ENCODE peak calls at places on chromosomes 6 and 20, in five cellular contexts. One of them, this sample, is unnamed.

GRCh38 chr20:59680148-59680650 is 75.9 kb downstream of the PHACTR3 start:
- DNase-seq in brain microvascular endothelial cell: no peak
- DNase-seq in OCI-LY7: no peak
- DNase-seq in testis: no peak
- DNase-seq in PC-3: no peak
- DNase-seq in this sample: no peak

GRCh38 chr6:108560463-108561308 is at the start of gene FOXO3:
- DNase-seq in brain microvascular endothelial cell: peak
- DNase-seq in OCI-LY7: peak
- DNase-seq in testis: peak
- DNase-seq in PC-3: peak
- DNase-seq in this sample: peak

GRCh38 chr6:146190581-146190980 is 161.7 kb downstream of the GRM1 start:
- DNase-seq in brain microvascular endothelial cell: no peak
- DNase-seq in OCI-LY7: no peak
- DNase-seq in testis: no peak
- DNase-seq in PC-3: no peak
- DNase-seq in this sample: no peak

GRCh38 chr20:32451682-32452461 is 93.7 kb downstream of the ASXL1 start:
- DNase-seq in brain microvascular endothelial cell: no peak
- DNase-seq in OCI-LY7: no peak
- DNase-seq in testis: no peak
- DNase-seq in PC-3: no peak
- DNase-seq in this sample: no peak

GRCh38 chr20:32767418-32768198 is 5.4 kb downstream of the DNMT3B start:
- DNase-seq in brain microvascular endothelial cell: no peak
- DNase-seq in OCI-LY7: no peak
- DNase-seq in testis: peak
- DNase-seq in PC-3: no peak
- DNase-seq in this sample: no peak

GRCh38 chr6:57262901-57263694 is 41.0 kb upstream of the RAB23 start:
- DNase-seq in brain microvascular endothelial cell: peak
- DNase-seq in OCI-LY7: no peak
- DNase-seq in testis: no peak
- DNase-seq in PC-3: peak
- DNase-seq in this sample: no peak

GRCh38 chr6:85002847-85003246 is 238.4 kb upstream of the TBX18 start:
- DNase-seq in brain microvascular endothelial cell: no peak
- DNase-seq in OCI-LY7: no peak
- DNase-seq in testis: no peak
- DNase-seq in PC-3: no peak
- DNase-seq in this sample: no peak

GRCh38 chr6:108294787-108295625 is at the start of gene AFG1L:
- DNase-seq in brain microvascular endothelial cell: peak
- DNase-seq in OCI-LY7: peak
- DNase-seq in testis: peak
- DNase-seq in PC-3: peak
- DNase-seq in this sample: peak

GRCh38 chr6:1129141-1129540 is 182.8 kb upstream of the FOXQ1 start:
- DNase-seq in brain microvascular endothelial cell: no peak
- DNase-seq in OCI-LY7: no peak
- DNase-seq in testis: no peak
- DNase-seq in PC-3: no peak
- DNase-seq in this sample: no peak

GRCh38 chr20:59765599-59766177 is 161.3 kb downstream of the PHACTR3 start:
- DNase-seq in brain microvascular endothelial cell: no peak
- DNase-seq in OCI-LY7: peak
- DNase-seq in testis: peak
- DNase-seq in PC-3: peak
- DNase-seq in this sample: no peak

GRCh38 chr6:113347420-113347819 is 509.7 kb upstream of the MARCKS start:
- DNase-seq in brain microvascular endothelial cell: peak
- DNase-seq in OCI-LY7: no peak
- DNase-seq in testis: no peak
- DNase-seq in PC-3: peak
- DNase-seq in this sample: no peak

GRCh38 chr20:19784511-19785172 is 26.6 kb downstream of the RIN2 start:
- DNase-seq in brain microvascular endothelial cell: peak
- DNase-seq in OCI-LY7: peak
- DNase-seq in testis: peak
- DNase-seq in PC-3: peak
- DNase-seq in this sample: peak

GRCh38 chr20:1930165-1930564 is 35.0 kb downstream of the SIRPA start:
- DNase-seq in brain microvascular endothelial cell: no peak
- DNase-seq in OCI-LY7: no peak
- DNase-seq in testis: no peak
- DNase-seq in PC-3: peak
- DNase-seq in this sample: no peak

GRCh38 chr6:112466378-112467151 is 119.4 kb downstream of the RFPL4B start:
- DNase-seq in brain microvascular endothelial cell: peak
- DNase-seq in OCI-LY7: no peak
- DNase-seq in testis: no peak
- DNase-seq in PC-3: peak
- DNase-seq in this sample: no peak

GRCh38 chr6:11217360-11218076 is 14.9 kb downstream of the NEDD9 start:
- DNase-seq in brain microvascular endothelial cell: no peak
- DNase-seq in OCI-LY7: no peak
- DNase-seq in testis: no peak
- DNase-seq in PC-3: peak
- DNase-seq in this sample: no peak

GRCh38 chr20:13684566-13685222 is 46.0 kb upstream of the TASP1 start:
- DNase-seq in brain microvascular endothelial cell: no peak
- DNase-seq in OCI-LY7: peak
- DNase-seq in testis: no peak
- DNase-seq in PC-3: no peak
- DNase-seq in this sample: no peak

GRCh38 chr6:21780601-21781000 is 187.1 kb downstream of the SOX4 start:
- DNase-seq in brain microvascular endothelial cell: no peak
- DNase-seq in OCI-LY7: no peak
- DNase-seq in testis: no peak
- DNase-seq in PC-3: no peak
- DNase-seq in this sample: no peak

GRCh38 chr20:22949710-22950109 is 85.4 kb upstream of the SSTR4 start:
- DNase-seq in brain microvascular endothelial cell: peak
- DNase-seq in OCI-LY7: no peak
- DNase-seq in testis: no peak
- DNase-seq in PC-3: peak
- DNase-seq in this sample: no peak

GRCh38 chr6:73203098-73203497 is 22.2 kb downstream of the KHDC1L start:
- DNase-seq in brain microvascular endothelial cell: no peak
- DNase-seq in OCI-LY7: no peak
- DNase-seq in testis: no peak
- DNase-seq in PC-3: peak
- DNase-seq in this sample: no peak

GRCh38 chr6:14582731-14583130 is 465.2 kb downstream of the CD83 start:
- DNase-seq in brain microvascular endothelial cell: no peak
- DNase-seq in OCI-LY7: no peak
- DNase-seq in testis: no peak
- DNase-seq in PC-3: no peak
- DNase-seq in this sample: no peak

GRCh38 chr6:159838020-159838744 is 38.1 kb downstream of the PNLDC1 start:
- DNase-seq in brain microvascular endothelial cell: no peak
- DNase-seq in OCI-LY7: no peak
- DNase-seq in testis: no peak
- DNase-seq in PC-3: no peak
- DNase-seq in this sample: no peak

GRCh38 chr6:155444120-155444917 is 11.3 kb downstream of the NOX3 start:
- DNase-seq in brain microvascular endothelial cell: peak
- DNase-seq in OCI-LY7: no peak
- DNase-seq in testis: no peak
- DNase-seq in PC-3: peak
- DNase-seq in this sample: no peak

GRCh38 chr20:25706793-25707192 is 10.1 kb upstream of the ZNF337 start:
- DNase-seq in brain microvascular endothelial cell: no peak
- DNase-seq in OCI-LY7: no peak
- DNase-seq in testis: no peak
- DNase-seq in PC-3: no peak
- DNase-seq in this sample: no peak

GRCh38 chr6:163923658-163924411 is 509.3 kb downstream of the QKI start:
- DNase-seq in brain microvascular endothelial cell: no peak
- DNase-seq in OCI-LY7: no peak
- DNase-seq in testis: no peak
- DNase-seq in PC-3: no peak
- DNase-seq in this sample: no peak

GRCh38 chr6:22322103-22322882 is 25.5 kb upstream of the PRL start:
- DNase-seq in brain microvascular endothelial cell: no peak
- DNase-seq in OCI-LY7: no peak
- DNase-seq in testis: no peak
- DNase-seq in PC-3: no peak
- DNase-seq in this sample: no peak

GRCh38 chr20:2542361-2542760 is 6.0 kb downstream of the TMC2 start:
- DNase-seq in brain microvascular endothelial cell: no peak
- DNase-seq in OCI-LY7: no peak
- DNase-seq in testis: no peak
- DNase-seq in PC-3: no peak
- DNase-seq in this sample: no peak

GRCh38 chr6:55798571-55798970 is 76.8 kb downstream of the BMP5 start:
- DNase-seq in brain microvascular endothelial cell: no peak
- DNase-seq in OCI-LY7: no peak
- DNase-seq in testis: no peak
- DNase-seq in PC-3: peak
- DNase-seq in this sample: no peak

GRCh38 chr6:158697798-158698197 is 47.9 kb downstream of the SYTL3 start:
- DNase-seq in brain microvascular endothelial cell: no peak
- DNase-seq in OCI-LY7: no peak
- DNase-seq in testis: no peak
- DNase-seq in PC-3: no peak
- DNase-seq in this sample: no peak

DNA sequence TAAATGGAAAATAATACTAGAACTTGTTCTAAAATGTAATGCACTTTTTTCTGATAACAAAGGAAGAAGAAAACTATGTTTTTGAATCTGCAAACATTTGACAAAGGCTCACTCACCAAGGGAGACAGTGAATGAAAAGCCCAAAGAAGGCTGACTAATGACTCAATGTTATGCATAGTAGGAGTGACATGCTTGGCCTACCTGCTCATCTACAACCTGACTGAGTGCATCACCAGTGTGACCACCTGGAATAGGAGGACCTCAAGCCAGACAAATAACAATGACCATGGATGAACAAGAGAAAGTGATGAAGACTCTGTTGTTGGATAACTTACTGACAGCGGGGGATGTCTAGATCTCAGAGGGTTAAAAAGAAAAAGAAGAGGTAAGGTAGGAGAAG is 157.2 kb downstream of the SIM1 start:
- DNase-seq in brain microvascular endothelial cell: no peak
- DNase-seq in OCI-LY7: no peak
- DNase-seq in testis: no peak
- DNase-seq in PC-3: peak
- DNase-seq in this sample: no peak
- H3K27ac ChIP-seq in brain microvascular endothelial cell: no peak
- H3K27ac ChIP-seq in OCI-LY7: no peak
- H3K27ac ChIP-seq in testis: no peak
- H3K27ac ChIP-seq in PC-3: no peak
- H3K27ac ChIP-seq in this sample: no peak

DNA sequence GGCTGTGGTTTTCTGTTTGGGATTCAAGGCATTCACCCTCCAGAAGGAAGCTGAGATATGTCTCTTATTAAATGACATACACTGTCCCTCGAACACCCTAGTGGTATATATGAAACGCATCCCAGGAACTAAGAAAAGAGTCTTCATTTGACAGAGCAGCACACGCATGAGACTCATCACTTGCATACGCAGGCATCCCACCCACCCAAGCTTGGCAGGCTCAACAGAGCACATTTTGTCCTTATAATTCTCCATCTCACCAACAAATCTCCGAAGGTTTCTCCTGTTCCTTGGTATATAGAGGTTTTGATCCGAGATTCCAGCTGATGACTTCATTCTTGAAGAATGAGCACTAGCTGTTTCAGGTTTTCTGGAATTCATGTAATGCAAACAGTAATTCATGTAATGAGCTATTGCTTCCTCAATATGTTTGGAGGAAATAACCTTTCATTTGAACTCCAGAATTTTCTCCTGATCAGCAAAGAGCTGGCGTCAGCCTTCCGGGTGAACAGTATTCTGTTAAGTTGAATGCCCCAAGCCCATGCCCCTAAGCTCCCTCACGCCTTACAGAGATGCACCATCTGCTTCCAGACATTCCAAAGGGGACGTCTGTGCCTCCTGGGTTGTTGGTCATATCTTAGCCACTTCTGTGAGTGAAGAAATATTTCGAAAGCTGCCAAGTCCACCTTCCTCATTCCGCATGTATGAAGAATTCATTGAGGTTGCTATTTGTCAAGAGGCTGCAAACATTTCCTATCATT is 66.0 kb upstream of the CDH4 start:
- DNase-seq in brain microvascular endothelial cell: peak
- DNase-seq in OCI-LY7: no peak
- DNase-seq in testis: no peak
- DNase-seq in PC-3: peak
- DNase-seq in this sample: no peak
- TF ChIP-seq CTCF in brain microvascular endothelial cell: peak
- TF ChIP-seq CTCF in OCI-LY7: no peak
- TF ChIP-seq CTCF in testis: no peak
- TF ChIP-seq CTCF in PC-3: no peak
- TF ChIP-seq CTCF in this sample: no peak

GRCh38 chr6:39926668-39927067 is 7.6 kb downstream of the MOCS1 start:
- DNase-seq in brain microvascular endothelial cell: no peak
- DNase-seq in OCI-LY7: no peak
- DNase-seq in testis: no peak
- DNase-seq in PC-3: no peak
- DNase-seq in this sample: no peak
- H3K27ac ChIP-seq in brain microvascular endothelial cell: no peak
- H3K27ac ChIP-seq in OCI-LY7: no peak
- H3K27ac ChIP-seq in testis: no peak
- H3K27ac ChIP-seq in PC-3: no peak
- H3K27ac ChIP-seq in this sample: no peak

GRCh38 chr6:37362101-37362823 is 8.5 kb downstream of the RNF8 start:
- DNase-seq in brain microvascular endothelial cell: no peak
- DNase-seq in OCI-LY7: no peak
- DNase-seq in testis: no peak
- DNase-seq in PC-3: no peak
- DNase-seq in this sample: no peak

GRCh38 chr6:37367557-37367956 is 13.8 kb downstream of the RNF8 start:
- DNase-seq in brain microvascular endothelial cell: no peak
- DNase-seq in OCI-LY7: no peak
- DNase-seq in testis: no peak
- DNase-seq in PC-3: peak
- DNase-seq in this sample: no peak

GRCh38 chr6:37366910-37367309 is 13.1 kb downstream of the RNF8 start:
- DNase-seq in brain microvascular endothelial cell: no peak
- DNase-seq in OCI-LY7: no peak
- DNase-seq in testis: no peak
- DNase-seq in PC-3: peak
- DNase-seq in this sample: no peak

GRCh38 chr6:37368961-37369320 is 15.2 kb downstream of the RNF8 start:
- DNase-seq in brain microvascular endothelial cell: no peak
- DNase-seq in OCI-LY7: no peak
- DNase-seq in testis: no peak
- DNase-seq in PC-3: no peak
- DNase-seq in this sample: no peak

DNA sequence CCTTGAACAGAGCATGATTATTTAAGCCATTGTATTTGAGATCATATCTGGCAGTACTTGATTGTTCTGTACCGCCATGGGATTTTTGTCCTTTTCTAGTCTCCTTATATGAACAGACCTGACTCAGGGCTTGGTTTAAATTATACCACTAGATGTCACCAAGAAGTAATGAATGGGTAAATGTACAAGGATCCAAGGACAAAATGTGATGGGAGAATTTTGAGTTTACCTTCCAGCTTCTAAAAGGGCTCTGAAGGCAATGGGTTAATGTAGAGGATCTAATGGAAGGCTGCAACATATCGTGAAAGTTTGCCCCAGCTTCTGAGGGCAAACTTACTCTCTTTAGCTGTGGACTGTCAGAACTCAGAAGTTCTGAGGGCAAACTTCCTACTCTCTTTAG is 12.0 kb downstream of the RNF8 start:
- DNase-seq in brain microvascular endothelial cell: no peak
- DNase-seq in OCI-LY7: no peak
- DNase-seq in testis: no peak
- DNase-seq in PC-3: peak
- DNase-seq in this sample: peak
- TF ChIP-seq CTCF in brain microvascular endothelial cell: peak
- TF ChIP-seq CTCF in OCI-LY7: peak
- TF ChIP-seq CTCF in testis: peak
- TF ChIP-seq CTCF in PC-3: peak
- TF ChIP-seq CTCF in this sample: peak